ENCODE peak calls at places on chromosomes 16 and 17, in seven cellular contexts. M, Z, K, S, Y, C and R are unnamed samples. For H3K4me1, the result is how much of the 10 kb centered on the place peaks cover.

GRCh38 chr17:42779942-42780815 is at the start of gene WNK4:
- DNase-seq in K (peak), Y (no peak), C (no peak), S (no peak), Z (no peak), M (no peak), R (no peak)

GRCh38 chr16:88698694-88699045 is 7.5 kb downstream of the RNF166 start:
- DNase-seq in Y (no peak), C (no peak), S (no peak), Z (no peak), M (no peak), K (no peak), R (no peak)

GRCh38 chr17:81851423-81851822 is 8.9 kb downstream of the P4HB start:
- DNase-seq in M (no peak), K (no peak), Z (no peak), Y (no peak), S (no peak), C (no peak), R (no peak)

GRCh38 chr17:46964315-46965265 is 14.5 kb downstream of the RPRML start:
- DNase-seq in Z (no peak), C (no peak), S (no peak), Y (no peak), K (no peak), M (no peak), R (no peak)

GRCh38 chr17:81651692-81652091 is 4.7 kb downstream of the PDE6G start:
- DNase-seq in K (peak), Y (no peak), C (no peak), Z (no peak), S (no peak), M (peak), R (no peak)

GRCh38 chr16:8958344-8958808 is 5.3 kb downstream of the USP7 start:
- DNase-seq in Z (peak), K (peak), C (no peak), Y (no peak), S (no peak), M (no peak), R (no peak)

GRCh38 chr16:51994597-51994996 is 552.3 kb downstream of the TOX3 start:
- DNase-seq in M (no peak), C (peak), Z (no peak), S (no peak), Y (peak), K (no peak), R (no peak)

GRCh38 chr17:73795730-73796129 is 151.5 kb upstream of the SDK2 start:
- DNase-seq in Y (no peak), S (no peak), K (no peak), Z (no peak), M (no peak), C (no peak), R (no peak)

GRCh38 chr17:78426293-78426879 is 47.9 kb downstream of the PGS1 start:
- DNase-seq in M (no peak), S (no peak), Z (no peak), C (no peak), Y (no peak), K (no peak), R (no peak)

GRCh38 chr16:22386976-22387375 is 12.6 kb upstream of the CDR2 start:
- DNase-seq in K (no peak), S (no peak), Z (no peak), Y (no peak), C (no peak), M (no peak), R (no peak)

GRCh38 chr16:65121870-65122723 is at the start of gene CDH11:
- DNase-seq in S (no peak), Z (peak), K (peak), M (no peak), C (no peak), Y (peak), R (no peak)

GRCh38 chr16:78985736-78986605 is 614.6 kb downstream of the MAF start:
- DNase-seq in M (no peak), C (no peak), K (no peak), Y (no peak), S (no peak), Z (no peak), R (no peak)

GRCh38 chr17:48150602-48151001 is 43.0 kb downstream of the SNX11 start:
- DNase-seq in C (no peak), Z (no peak), M (no peak), Y (no peak), S (no peak), K (no peak), R (no peak)

GRCh38 chr17:48462946-48463345 is 32.9 kb upstream of the SKAP1 start:
- DNase-seq in C (no peak), M (no peak), S (no peak), Z (no peak), K (no peak), Y (no peak), R (no peak)

GRCh38 chr17:39002991-39003715 is 36.0 kb upstream of the FBXO47 start:
- DNase-seq in Z (peak), S (peak), M (no peak), K (no peak), C (peak), Y (peak), R (peak)

GRCh38 chr16:4140652-4141051 is 24.4 kb upstream of the ADCY9 start:
- DNase-seq in C (no peak), Y (no peak), S (no peak), M (no peak), Z (no peak), K (no peak), R (no peak)

GRCh38 chr17:46976626-46977270 is 2.3 kb downstream of the RPRML start:
- DNase-seq in C (no peak), M (no peak), Z (no peak), Y (no peak), S (no peak), K (no peak), R (no peak)

GRCh38 chr17:78330570-78331224 is 29.2 kb downstream of the SOCS3 start:
- DNase-seq in Z (peak), Y (no peak), M (peak), C (no peak), K (peak), S (no peak), R (no peak)

GRCh38 chr16:2450535-2450934 is 9.4 kb upstream of the TEDC2 start:
- DNase-seq in M (no peak), K (no peak), Z (no peak), S (no peak), Y (no peak), C (no peak), R (no peak)

GRCh38 chr16:57694556-57695377 is at the start of gene DRC7:
- DNase-seq in K (peak), S (no peak), Z (no peak), C (no peak), Y (peak), M (peak), R (no peak)

GRCh38 chr16:12311309-12311708 is 334.8 kb downstream of the SNX29 start:
- DNase-seq in Y (peak), K (no peak), M (no peak), Z (no peak), S (no peak), C (no peak), R (no peak)

GRCh38 chr17:72890711-72891110 is 201.8 kb downstream of the SLC39A11 start:
- DNase-seq in K (no peak), Z (no peak), M (peak), Y (no peak), S (no peak), C (no peak), R (no peak)

GRCh38 chr17:73938706-73939105 is 264.8 kb upstream of the RPL38 start:
- DNase-seq in Z (no peak), Y (no peak), K (no peak), C (no peak), S (no peak), M (no peak), R (no peak)

GRCh38 chr17:80891096-80892018 is 100.3 kb upstream of the CHMP6 start:
- DNase-seq in K (no peak), M (peak), S (peak), C (no peak), Y (no peak), Z (peak), R (peak)

GRCh38 chr17:68057531-68057952 is 22.0 kb downstream of the KPNA2 start:
- DNase-seq in C (no peak), S (peak), M (no peak), Z (no peak), K (peak), Y (no peak), R (peak)

GRCh38 chr16:3080024-3080423 is 14.6 kb downstream of the IL32 start:
- DNase-seq in K (no peak), M (no peak), S (no peak), C (no peak), Y (no peak), Z (peak), R (no peak)

GRCh38 chr16:87486282-87486681 is 6.5 kb downstream of the ZCCHC14 start:
- DNase-seq in Z (no peak), S (no peak), M (no peak), C (no peak), Y (no peak), K (no peak), R (no peak)

GRCh38 chr17:56792267-56792666 is 41.5 kb downstream of the C17orf67 start:
- DNase-seq in S (no peak), Z (no peak), K (no peak), Y (no peak), C (no peak), M (no peak), R (no peak)

GRCh38 chr16:50208460-50208931 is 55.4 kb downstream of the TENT4B start:
- DNase-seq in M (no peak), Z (no peak), K (no peak), Y (no peak), C (no peak), S (no peak), R (no peak)

GRCh38 chr17:62725791-62726249 is 82.3 kb downstream of the MARCHF10 start:
- DNase-seq in C (no peak), M (no peak), Y (no peak), Z (no peak), S (no peak), K (no peak), R (no peak)

GRCh38 chr16:81137012-81137335 is 40.8 kb upstream of the GCSH start:
- DNase-seq in Y (no peak), K (no peak), M (no peak), Z (no peak), C (peak), S (no peak), R (no peak)

GRCh38 chr17:41678907-41679739 is 9.6 kb upstream of the EIF1 start:
- DNase-seq in S (peak), M (no peak), Y (peak), C (no peak), Z (peak), K (no peak), R (peak)

GRCh38 chr17:50047488-50048126 is 8.3 kb upstream of the ITGA3 start:
- DNase-seq in Y (no peak), M (no peak), K (no peak), S (no peak), Z (peak), C (no peak), R (no peak)

GRCh38 chr16:1701216-1701878 is 4.6 kb upstream of the MAPK8IP3 start:
- DNase-seq in Z (no peak), Y (no peak), K (no peak), S (no peak), C (no peak), M (no peak), R (no peak)

GRCh38 chr16:12420661-12421209 is 383.0 kb downstream of the CPPED1 start:
- DNase-seq in S (no peak), M (no peak), Y (no peak), C (no peak), K (no peak), Z (no peak), R (no peak)

GRCh38 chr16:50841081-50841886 is 99.4 kb downstream of the CYLD start:
- DNase-seq in S (peak), M (no peak), C (no peak), K (no peak), Z (no peak), Y (no peak), R (peak)

GRCh38 chr17:70029019-70029767 is 45.8 kb upstream of the KCNJ16 start:
- DNase-seq in C (no peak), Y (no peak), S (no peak), Z (no peak), K (no peak), M (no peak), R (no peak)

GRCh38 chr17:27294689-27295630 is 1.0 kb downstream of the WSB1 start:
- DNase-seq in M (peak), Z (no peak), C (no peak), S (peak), K (peak), Y (peak), R (peak)

GRCh38 chr17:27296427-27296979 is 2.6 kb downstream of the WSB1 start:
- DNase-seq in C (no peak), K (no peak), Y (no peak), S (no peak), M (peak), Z (no peak), R (no peak)

GRCh38 chr17:27293359-27293897 is 486 bp upstream of the WSB1 start:
- DNase-seq in Z (no peak), Y (no peak), S (no peak), M (no peak), C (no peak), K (no peak), R (peak)

GRCh38 chr17:27293898-27294688 is at the start of gene WSB1:
- DNase-seq in C (peak), Z (peak), Y (peak), M (peak), K (peak), S (peak), R (peak)

GRCh38 chr17:27295945-27296344 is 2.0 kb downstream of the WSB1 start:
- DNase-seq in Y (no peak), S (no peak), K (no peak), M (no peak), Z (no peak), C (no peak), R (no peak)
- H3K27ac ChIP-seq in Y (peak), S (peak), K (peak), M (peak), Z (peak), C (peak), R (no peak)

GRCh38 chr16:75262800-75263127 is 11.3 kb upstream of the BCAR1 start:
- DNase-seq in Z (no peak), M (no peak), C (no peak), S (no peak), K (no peak), Y (no peak), R (no peak)
- H3K4me1 ChIP-seq in Z (half or more), M (half or more), C (under half), S (under half), K (half or more), Y (half or more), R (under half)

DNA sequence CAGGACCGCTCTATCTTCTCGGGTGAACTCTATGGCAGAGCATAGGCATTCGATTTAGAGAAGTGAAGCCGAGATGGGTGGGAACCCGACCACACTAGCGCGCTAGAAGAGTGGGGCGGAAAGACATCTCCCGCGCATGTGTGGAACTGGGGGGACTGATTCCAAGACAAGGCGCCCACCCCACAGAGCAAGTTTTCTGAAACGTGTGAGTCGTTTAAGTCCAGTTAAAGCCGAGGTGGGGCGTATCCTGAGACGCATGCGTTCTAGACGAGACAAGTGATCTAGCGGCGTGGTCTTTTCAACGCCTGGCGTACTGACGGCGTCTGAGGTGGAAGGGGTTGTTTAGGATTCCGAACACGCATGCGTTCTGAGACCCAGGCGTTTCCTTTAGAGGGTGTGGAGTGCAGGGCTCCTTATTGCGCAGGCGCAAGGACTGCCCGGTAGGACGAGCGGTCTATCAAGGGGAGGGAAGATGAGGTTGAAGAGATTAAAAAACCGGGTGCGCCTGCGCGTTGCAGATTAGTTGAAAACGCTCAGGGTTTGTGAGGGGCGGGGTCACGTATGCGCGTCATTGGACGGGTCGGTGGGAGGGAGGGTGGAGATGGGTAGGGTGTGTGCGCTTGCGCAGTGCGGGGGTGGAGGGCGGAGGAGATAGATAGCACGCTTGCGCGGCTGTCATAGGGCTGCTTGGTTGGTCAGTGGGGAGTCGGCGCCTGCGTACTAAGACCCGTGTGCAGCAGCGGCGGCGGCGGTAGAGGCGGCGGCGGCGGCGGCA is at the start of gene EIF5A:
- DNase-seq in S (peak), M (peak), C (peak), K (peak), Z (peak), Y (peak), R (peak)
- H3K27ac ChIP-seq in S (peak), M (peak), C (peak), K (peak), Z (peak), Y (peak), R (peak)

DNA sequence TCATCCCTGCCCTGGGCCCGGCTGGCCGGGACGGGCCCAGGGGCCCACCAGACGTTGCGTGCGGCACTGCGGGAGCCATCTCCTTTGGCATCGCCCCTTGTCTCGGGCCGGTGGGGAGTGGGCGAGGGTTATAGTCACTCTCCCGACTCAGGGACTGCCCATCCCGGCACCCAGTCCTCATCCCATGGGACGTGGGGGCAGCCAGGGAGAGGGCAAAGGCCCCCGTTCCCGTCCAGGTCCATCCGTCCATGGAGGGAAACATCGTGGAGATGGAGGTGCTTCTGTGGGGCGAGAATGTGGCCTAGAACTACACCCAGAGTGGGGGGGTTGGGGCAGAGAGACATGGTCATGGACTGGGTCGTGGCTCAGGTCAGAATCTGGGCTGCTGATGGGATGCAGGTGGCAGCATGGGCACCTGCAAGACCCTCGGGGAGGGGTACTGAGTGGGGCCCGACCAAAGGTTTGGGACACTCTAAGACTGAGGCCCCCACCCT is 2.4 kb upstream of the WDR90 start:
- DNase-seq in M (no peak), Y (no peak), S (no peak), K (no peak), Z (no peak), C (no peak), R (no peak)
- H3K4me1 ChIP-seq in M (half or more), Y (half or more), S (under half), K (under half), Z (half or more), C (under half), R (under half)

DNA sequence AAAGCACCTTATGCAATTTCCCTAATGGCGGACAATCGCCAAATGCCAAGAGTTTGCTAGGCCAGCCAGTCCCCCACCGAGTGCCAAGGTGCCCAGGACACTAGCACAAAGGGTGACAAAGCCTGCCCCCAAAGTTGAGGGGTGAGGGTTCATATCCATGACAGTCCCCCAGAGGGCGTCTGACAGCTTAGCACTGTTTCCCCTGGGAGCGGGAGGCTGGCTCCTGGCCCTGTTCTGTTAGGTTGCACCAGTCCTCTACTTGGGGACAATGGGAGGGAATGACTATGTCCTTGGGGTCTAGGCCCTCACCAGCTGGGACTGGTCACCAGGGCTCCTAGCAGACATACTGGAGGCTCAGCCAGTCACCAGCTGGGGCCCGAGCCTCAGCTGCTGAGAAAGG is 66.9 kb downstream of the MYO18A start:
- DNase-seq in M (no peak), Y (no peak), Z (peak), S (no peak), K (no peak), C (no peak), R (no peak)
- H3K27ac ChIP-seq in M (no peak), Y (peak), Z (peak), S (no peak), K (no peak), C (peak), R (no peak)